ENCODE peak calls at places on chromosome 21, in four cellular contexts. One of them, this sample, is unnamed.

GRCh38 chr21:19908386-19908785 is 1089.8 kb upstream of the NCAM2 start:
- DNase-seq in cardiac fibroblast: no peak
- DNase-seq in right cardiac atrium: no peak
- DNase-seq in fibroblast of lung: no peak
- DNase-seq in this sample: no peak

GRCh38 chr21:31529406-31529805 is 130.1 kb upstream of the SOD1 start:
- DNase-seq in cardiac fibroblast: no peak
- DNase-seq in right cardiac atrium: no peak
- DNase-seq in fibroblast of lung: no peak
- DNase-seq in this sample: no peak

GRCh38 chr21:31182231-31183129 is 144.2 kb upstream of the KRTAP19-8 start:
- DNase-seq in cardiac fibroblast: no peak
- DNase-seq in right cardiac atrium: no peak
- DNase-seq in fibroblast of lung: no peak
- DNase-seq in this sample: no peak

GRCh38 chr21:39215078-39215477 is 31.8 kb upstream of the PSMG1 start:
- DNase-seq in cardiac fibroblast: no peak
- DNase-seq in right cardiac atrium: no peak
- DNase-seq in fibroblast of lung: no peak
- DNase-seq in this sample: no peak

GRCh38 chr21:26461500-26461899 is 111.6 kb downstream of the CYYR1 start:
- DNase-seq in cardiac fibroblast: no peak
- DNase-seq in right cardiac atrium: no peak
- DNase-seq in fibroblast of lung: no peak
- DNase-seq in this sample: no peak

GRCh38 chr21:30349572-30349971 is 1.2 kb upstream of the KRTAP23-1 start:
- DNase-seq in cardiac fibroblast: peak; percentile 10
- DNase-seq in right cardiac atrium: no peak
- DNase-seq in fibroblast of lung: no peak
- DNase-seq in this sample: no peak

GRCh38 chr21:40019076-40019475 is 151.8 kb downstream of the PCP4 start:
- DNase-seq in cardiac fibroblast: no peak
- DNase-seq in right cardiac atrium: no peak
- DNase-seq in fibroblast of lung: no peak
- DNase-seq in this sample: no peak

GRCh38 chr21:39453571-39454179 is 1.9 kb downstream of the SH3BGR start:
- DNase-seq in cardiac fibroblast: no peak
- DNase-seq in right cardiac atrium: no peak
- DNase-seq in fibroblast of lung: no peak
- DNase-seq in this sample: no peak

GRCh38 chr21:28196981-28197380 is 795.7 kb downstream of the LTN1 start:
- DNase-seq in cardiac fibroblast: no peak
- DNase-seq in right cardiac atrium: no peak
- DNase-seq in fibroblast of lung: no peak
- DNase-seq in this sample: no peak

GRCh38 chr21:31181089-31181757 is 142.9 kb upstream of the KRTAP19-8 start:
- DNase-seq in cardiac fibroblast: no peak
- DNase-seq in right cardiac atrium: no peak
- DNase-seq in fibroblast of lung: no peak
- DNase-seq in this sample: no peak

GRCh38 chr21:26070822-26071425 is 99.6 kb downstream of the APP start:
- DNase-seq in cardiac fibroblast: peak; percentile 77
- DNase-seq in right cardiac atrium: no peak
- DNase-seq in fibroblast of lung: peak; percentile 66
- DNase-seq in this sample: peak; percentile 41

GRCh38 chr21:38999148-38999547 is 184.1 kb downstream of the PSMG1 start:
- DNase-seq in cardiac fibroblast: no peak
- DNase-seq in right cardiac atrium: no peak
- DNase-seq in fibroblast of lung: no peak
- DNase-seq in this sample: no peak

GRCh38 chr21:29064850-29065481 is 8.5 kb downstream of the CCT8 start:
- DNase-seq in cardiac fibroblast: no peak
- DNase-seq in right cardiac atrium: no peak
- DNase-seq in fibroblast of lung: no peak
- DNase-seq in this sample: no peak

GRCh38 chr21:27804515-27804914 is 837.6 kb upstream of the ADAMTS5 start:
- DNase-seq in cardiac fibroblast: no peak
- DNase-seq in right cardiac atrium: no peak
- DNase-seq in fibroblast of lung: no peak
- DNase-seq in this sample: no peak

GRCh38 chr21:39386194-39386593 is 37.3 kb upstream of the HMGN1 start:
- DNase-seq in cardiac fibroblast: peak; percentile 33
- DNase-seq in right cardiac atrium: peak; percentile 38
- DNase-seq in fibroblast of lung: peak; percentile 17
- DNase-seq in this sample: peak; percentile 56

DNA sequence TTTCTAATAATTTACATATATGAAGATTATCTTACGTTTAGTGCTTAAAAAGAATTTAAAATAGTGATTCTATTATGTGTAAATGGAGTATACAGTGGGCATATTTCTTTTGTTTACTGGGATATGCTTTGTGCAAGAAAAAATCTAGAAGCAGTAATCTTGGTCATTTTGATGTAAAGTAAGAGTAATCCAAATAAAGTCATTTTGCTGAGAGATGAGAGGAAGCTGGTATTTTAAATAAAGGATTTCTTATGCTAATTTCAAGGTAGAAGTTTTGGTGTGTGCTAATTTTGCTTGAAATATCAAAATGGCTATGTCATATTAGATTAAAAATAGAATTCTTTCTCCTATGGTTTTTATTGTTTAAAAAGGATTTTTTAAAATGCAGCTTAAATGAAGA is 574.4 kb downstream of the USP25 start:
- DNase-seq in cardiac fibroblast: no peak
- DNase-seq in right cardiac atrium: no peak
- DNase-seq in fibroblast of lung: no peak
- DNase-seq in this sample: no peak
- H3K4me3 ChIP-seq in cardiac fibroblast: no peak overlapping the region
- H3K4me3 ChIP-seq in right cardiac atrium: no peak overlapping the region
- H3K4me3 ChIP-seq in fibroblast of lung: no peak overlapping the region
- H3K4me3 ChIP-seq in this sample: no peak overlapping the region

DNA sequence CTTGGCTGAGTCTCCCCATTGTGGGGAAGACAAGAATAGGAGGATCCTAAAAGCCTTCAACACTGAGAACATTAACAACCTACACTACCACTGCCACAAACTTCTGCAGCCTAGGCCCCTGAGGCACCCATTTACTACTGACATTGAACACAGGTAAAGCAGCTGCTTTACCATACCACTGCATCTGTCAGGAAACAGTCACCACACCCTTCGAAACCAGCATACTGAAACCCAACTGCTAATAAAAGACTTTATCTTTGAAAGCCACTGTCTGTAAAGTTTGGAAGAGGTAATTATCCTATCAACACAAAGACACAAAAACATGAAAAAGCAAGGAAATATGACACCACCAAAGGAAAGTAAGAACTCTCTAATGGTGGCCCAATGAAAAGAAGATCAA is 7.4 kb downstream of the IFNAR1 start:
- DNase-seq in cardiac fibroblast: no peak
- DNase-seq in right cardiac atrium: no peak
- DNase-seq in fibroblast of lung: no peak
- DNase-seq in this sample: no peak
- H3K4me3 ChIP-seq in cardiac fibroblast: no peak overlapping the region
- H3K4me3 ChIP-seq in right cardiac atrium: no peak overlapping the region
- H3K4me3 ChIP-seq in fibroblast of lung: no peak overlapping the region
- H3K4me3 ChIP-seq in this sample: no peak overlapping the region

DNA sequence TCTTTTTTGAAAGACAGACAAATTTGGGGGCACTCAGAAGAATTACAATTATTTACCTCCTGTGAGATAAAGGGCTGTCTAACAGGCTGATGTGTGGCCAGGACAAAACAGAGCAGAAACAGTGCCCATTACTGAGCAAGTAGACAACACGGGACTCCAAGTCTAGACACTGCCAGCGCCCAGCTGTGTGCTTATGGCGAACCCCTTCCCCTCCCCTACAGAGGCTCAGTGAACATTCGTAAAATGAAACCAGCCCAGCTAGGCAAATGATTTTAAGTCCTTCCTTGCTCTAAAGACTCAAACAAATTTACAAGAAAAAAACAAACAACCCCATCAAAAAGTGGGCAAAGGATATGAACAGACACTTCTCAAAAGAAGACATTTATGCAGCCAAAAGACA is 91.1 kb downstream of the RUNX1 start:
- DNase-seq in cardiac fibroblast: no peak
- DNase-seq in right cardiac atrium: no peak
- DNase-seq in fibroblast of lung: no peak
- DNase-seq in this sample: no peak
- H3K4me3 ChIP-seq in cardiac fibroblast: no peak overlapping the region
- H3K4me3 ChIP-seq in right cardiac atrium: no peak overlapping the region
- H3K4me3 ChIP-seq in fibroblast of lung: no peak overlapping the region
- H3K4me3 ChIP-seq in this sample: no peak overlapping the region

GRCh38 chr21:37606549-37606948 is 240.0 kb downstream of the DYRK1A start:
- DNase-seq in cardiac fibroblast: no peak
- DNase-seq in right cardiac atrium: no peak
- DNase-seq in fibroblast of lung: no peak
- DNase-seq in this sample: no peak

GRCh38 chr21:37601915-37602314 is 235.3 kb downstream of the DYRK1A start:
- DNase-seq in cardiac fibroblast: no peak
- DNase-seq in right cardiac atrium: no peak
- DNase-seq in fibroblast of lung: no peak
- DNase-seq in this sample: no peak

GRCh38 chr21:37607081-37607480 is 240.5 kb downstream of the DYRK1A start:
- DNase-seq in cardiac fibroblast: no peak
- DNase-seq in right cardiac atrium: no peak
- DNase-seq in fibroblast of lung: no peak
- DNase-seq in this sample: no peak

GRCh38 chr21:37603129-37603528 is 236.6 kb downstream of the DYRK1A start:
- DNase-seq in cardiac fibroblast: no peak
- DNase-seq in right cardiac atrium: no peak
- DNase-seq in fibroblast of lung: no peak
- DNase-seq in this sample: no peak

GRCh38 chr21:37605006-37605405 is 238.4 kb downstream of the DYRK1A start:
- DNase-seq in cardiac fibroblast: no peak
- DNase-seq in right cardiac atrium: no peak
- DNase-seq in fibroblast of lung: no peak
- DNase-seq in this sample: no peak
- H3K4me3 ChIP-seq in cardiac fibroblast: no peak overlapping the region
- H3K4me3 ChIP-seq in right cardiac atrium: no peak overlapping the region
- H3K4me3 ChIP-seq in fibroblast of lung: no peak overlapping the region
- H3K4me3 ChIP-seq in this sample: no peak overlapping the region

GRCh38 chr21:42375966-42376337 is 9.6 kb upstream of the TFF1 start:
- DNase-seq in cardiac fibroblast: no peak
- DNase-seq in right cardiac atrium: no peak
- DNase-seq in fibroblast of lung: no peak
- DNase-seq in this sample: no peak

GRCh38 chr21:42373908-42374455 is 7.6 kb upstream of the TFF1 start:
- DNase-seq in cardiac fibroblast: no peak
- DNase-seq in right cardiac atrium: no peak
- DNase-seq in fibroblast of lung: no peak
- DNase-seq in this sample: no peak

GRCh38 chr21:42374457-42374856 is 8.1 kb upstream of the TFF1 start:
- DNase-seq in cardiac fibroblast: no peak
- DNase-seq in right cardiac atrium: no peak
- DNase-seq in fibroblast of lung: no peak
- DNase-seq in this sample: no peak

GRCh38 chr21:42376338-42376982 is 10.1 kb upstream of the TFF1 start:
- DNase-seq in cardiac fibroblast: no peak
- DNase-seq in right cardiac atrium: no peak
- DNase-seq in fibroblast of lung: no peak
- DNase-seq in this sample: no peak

DNA sequence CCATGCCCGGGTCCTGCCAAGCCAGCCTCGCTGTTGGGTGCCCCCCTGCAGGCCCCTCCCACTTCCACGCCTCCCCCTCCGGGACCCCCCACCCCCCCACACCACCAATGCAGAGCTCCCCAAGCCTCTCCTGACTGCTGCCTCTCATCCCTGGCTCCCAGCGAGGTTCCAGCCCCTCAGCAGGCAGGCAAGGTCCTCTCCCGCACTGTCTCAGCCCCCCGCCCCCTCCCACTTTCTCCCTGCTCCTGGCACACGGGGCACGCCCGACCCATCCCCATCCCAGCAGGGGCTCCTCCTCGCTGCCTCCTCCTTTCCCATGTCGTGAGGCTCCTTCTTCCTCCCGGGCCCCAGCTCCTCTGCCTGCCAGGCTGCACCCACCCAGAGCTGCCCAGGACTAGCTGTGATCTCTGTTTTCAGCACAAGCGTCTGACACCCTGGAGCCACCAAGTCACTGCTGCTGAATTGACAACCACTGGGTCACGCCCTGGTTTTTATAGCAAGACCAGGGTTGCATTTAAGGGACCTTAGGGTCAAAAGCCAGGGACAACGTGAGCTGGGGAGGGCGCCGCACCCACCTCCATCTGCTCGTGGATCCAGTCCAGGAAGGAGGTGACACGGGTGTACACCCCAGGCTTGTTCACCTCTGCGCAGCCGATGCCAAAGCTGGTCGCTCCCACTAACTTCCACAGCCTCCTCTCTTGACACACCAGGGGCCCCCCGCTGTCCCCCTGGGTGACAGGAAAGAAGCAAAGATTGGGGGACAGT is 9.0 kb upstream of the TFF1 start:
- DNase-seq in cardiac fibroblast: no peak
- DNase-seq in right cardiac atrium: no peak
- DNase-seq in fibroblast of lung: no peak
- DNase-seq in this sample: no peak
- H3K4me3 ChIP-seq in cardiac fibroblast: no peak overlapping the region
- H3K4me3 ChIP-seq in right cardiac atrium: no peak overlapping the region
- H3K4me3 ChIP-seq in fibroblast of lung: no peak overlapping the region
- H3K4me3 ChIP-seq in this sample: no peak overlapping the region

GRCh38 chr21:44478124-44478800 is 23.0 kb downstream of the LRRC3 start:
- DNase-seq in cardiac fibroblast: no peak
- DNase-seq in right cardiac atrium: no peak
- DNase-seq in fibroblast of lung: no peak
- DNase-seq in this sample: no peak
- H3K4me3 ChIP-seq in cardiac fibroblast: no peak overlapping the region
- H3K4me3 ChIP-seq in right cardiac atrium: no peak overlapping the region
- H3K4me3 ChIP-seq in fibroblast of lung: no peak overlapping the region
- H3K4me3 ChIP-seq in this sample: no peak overlapping the region

GRCh38 chr21:45981641-45982255 is at the start of gene COL6A1:
- DNase-seq in cardiac fibroblast: no peak
- DNase-seq in right cardiac atrium: peak; percentile 75
- DNase-seq in fibroblast of lung: no peak
- DNase-seq in this sample: peak; percentile 67
- H3K4me3 ChIP-seq in cardiac fibroblast: peak within 1 kb of the TSS; percentile 97
- H3K4me3 ChIP-seq in right cardiac atrium: peak within 1 kb of the TSS; percentile 81
- H3K4me3 ChIP-seq in fibroblast of lung: peak within 1 kb of the TSS; percentile 97
- H3K4me3 ChIP-seq in this sample: peak within 1 kb of the TSS; percentile 80

DNA sequence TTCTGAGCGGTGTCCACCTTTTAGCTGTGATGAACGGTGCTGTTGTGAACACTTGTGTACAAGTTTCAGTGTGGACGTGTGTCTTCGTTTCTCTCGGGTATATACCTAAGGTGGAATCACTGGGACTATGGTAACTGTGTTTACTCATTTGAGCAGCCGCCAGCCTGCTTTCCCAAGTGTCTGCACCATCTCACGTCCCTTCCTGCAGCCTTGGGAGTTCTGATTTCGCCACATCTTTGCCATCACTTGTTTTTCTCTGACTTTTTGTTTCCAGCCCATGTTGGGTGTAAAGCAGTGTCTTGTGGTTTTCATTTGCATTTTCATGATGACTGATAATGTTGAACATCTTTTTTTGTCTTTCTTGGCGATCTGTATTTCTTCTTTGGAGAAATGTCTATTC is 40.4 kb downstream of the COL18A1 start:
- DNase-seq in cardiac fibroblast: no peak
- DNase-seq in right cardiac atrium: peak; percentile 6
- DNase-seq in fibroblast of lung: no peak
- DNase-seq in this sample: no peak
- H3K4me3 ChIP-seq in cardiac fibroblast: no peak overlapping the region
- H3K4me3 ChIP-seq in right cardiac atrium: no peak overlapping the region
- H3K4me3 ChIP-seq in fibroblast of lung: no peak overlapping the region
- H3K4me3 ChIP-seq in this sample: no peak overlapping the region

This sample was measured in testis.